ENCODE peak calls at places on chromosomes 11 and 22, in four cellular contexts. L, B, I and A are unnamed samples.
A peak's percentile ranks its signal among the peaks of the same experiment; 100 is the strongest.

GRCh38 chr22:26587991-26588613 is 1.8 kb downstream of the TPST2 start:
- DNase-seq in L (no peak), B (no peak), I (no peak), A (no peak)

GRCh38 chr11:114197799-114198500 is 98.2 kb upstream of the NNMT start:
- DNase-seq in L (no peak), B (peak; percentile 86), I (peak; percentile 82), A (peak; percentile 14)

GRCh38 chr22:37370306-37370979 is 56.8 kb downstream of the ELFN2 start:
- DNase-seq in L (no peak), B (no peak), I (no peak), A (no peak)

GRCh38 chr22:24521791-24522245 is 26.7 kb downstream of the UPB1 start:
- DNase-seq in L (no peak), B (peak; percentile 80), I (peak; percentile 53), A (peak; percentile 77)

GRCh38 chr11:117378966-117379865 is 51.6 kb downstream of the CEP164 start:
- DNase-seq in L (no peak), B (no peak), I (no peak), A (no peak)

GRCh38 chr11:34636127-34636526 is 15.2 kb downstream of the EHF start:
- DNase-seq in L (no peak), B (no peak), I (no peak), A (no peak)

GRCh38 chr22:37927129-37927936 is 21.2 kb downstream of the MICALL1 start:
- DNase-seq in L (no peak), B (no peak), I (no peak), A (no peak)

GRCh38 chr11:7606496-7606895 is 66.8 kb downstream of the CYB5R2 start:
- DNase-seq in L (no peak), B (no peak), I (no peak), A (no peak)

GRCh38 chr11:101127699-101128570 is 1.7 kb downstream of the PGR start:
- DNase-seq in L (no peak), B (peak; percentile 24), I (peak; percentile 9), A (no peak)

GRCh38 chr11:108199446-108200321 is 22.8 kb downstream of the NPAT start:
- DNase-seq in L (peak; percentile 30), B (no peak), I (peak; percentile 59), A (peak; percentile 97)

GRCh38 chr11:116536416-116536815 is 236.4 kb downstream of the BUD13 start:
- DNase-seq in L (no peak), B (no peak), I (no peak), A (no peak)

GRCh38 chr11:132943325-132943736 is 589.0 kb downstream of the OPCML start:
- DNase-seq in L (no peak), B (no peak), I (peak; percentile 14), A (peak; percentile 8)

GRCh38 chr22:23651676-23652075 is 19.6 kb upstream of the DRICH1 start:
- DNase-seq in L (no peak), B (no peak), I (no peak), A (no peak)

GRCh38 chr11:19853901-19854300 is 141.3 kb downstream of the NAV2 start:
- DNase-seq in L (no peak), B (no peak), I (no peak), A (no peak)

GRCh38 chr11:16986434-16987204 is 27.6 kb downstream of the PLEKHA7 start:
- DNase-seq in L (peak; percentile 57), B (peak; percentile 92), I (no peak), A (no peak)

GRCh38 chr11:68756171-68756766 is 4.9 kb upstream of the TESMIN start:
- DNase-seq in L (no peak), B (no peak), I (no peak), A (peak; percentile 21)

GRCh38 chr11:19432370-19433163 is 191.8 kb upstream of the E2F8 start:
- DNase-seq in L (no peak), B (peak; percentile 45), I (peak; percentile 92), A (peak; percentile 81)

GRCh38 chr11:61477734-61478148 is 30.8 kb upstream of the LRRC10B start:
- DNase-seq in L (peak; percentile 35), B (peak; percentile 35), I (peak; percentile 35), A (no peak)

GRCh38 chr11:75721852-75722668 is 4.4 kb downstream of the MOGAT2 start:
- DNase-seq in L (no peak), B (no peak), I (no peak), A (no peak)

GRCh38 chr11:123461164-123461563 is 31.1 kb downstream of the GRAMD1B start:
- DNase-seq in L (no peak), B (no peak), I (no peak), A (no peak)

GRCh38 chr11:65274734-65275682 is 13.2 kb downstream of the POLA2 start:
- DNase-seq in L (no peak), B (peak; percentile 83), I (peak; percentile 92), A (peak; percentile 74)

GRCh38 chr22:24060375-24060788 is 49.3 kb downstream of the CABIN1 start:
- DNase-seq in L (no peak), B (peak; percentile 55), I (peak; percentile 85), A (peak; percentile 44)

GRCh38 chr11:125592305-125593112 is at the start of gene STT3A:
- DNase-seq in L (peak; percentile 99), B (peak; percentile 100), I (peak; percentile 100), A (peak; percentile 100)

DNA sequence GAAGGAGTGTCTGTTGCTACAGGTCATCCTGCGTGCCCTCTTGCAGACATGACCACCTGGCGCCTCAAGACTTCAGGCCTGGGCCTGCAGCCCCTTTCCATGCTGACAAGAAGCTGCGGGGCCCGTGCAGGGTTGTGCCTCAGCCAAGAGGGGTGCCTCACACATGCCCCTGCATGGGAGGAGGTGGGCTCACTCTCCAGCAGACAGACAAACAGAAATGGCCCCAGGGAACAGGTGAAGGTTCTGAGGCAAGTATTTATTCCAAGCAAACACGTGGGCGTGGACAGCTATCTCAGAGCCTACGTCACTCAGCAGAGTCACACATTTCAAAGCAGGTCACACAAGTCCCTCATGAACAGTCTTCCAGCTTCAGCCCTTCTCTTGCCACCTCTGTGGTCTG is 5.9 kb upstream of the SYCE3 start:
- DNase-seq in L (peak; percentile 1), B (no peak), I (no peak), A (no peak)
- H3K27ac ChIP-seq in L (no peak overlapping the region), B (peak overlapping the region; percentile 47), I (no peak overlapping the region), A (no peak overlapping the region)

DNA sequence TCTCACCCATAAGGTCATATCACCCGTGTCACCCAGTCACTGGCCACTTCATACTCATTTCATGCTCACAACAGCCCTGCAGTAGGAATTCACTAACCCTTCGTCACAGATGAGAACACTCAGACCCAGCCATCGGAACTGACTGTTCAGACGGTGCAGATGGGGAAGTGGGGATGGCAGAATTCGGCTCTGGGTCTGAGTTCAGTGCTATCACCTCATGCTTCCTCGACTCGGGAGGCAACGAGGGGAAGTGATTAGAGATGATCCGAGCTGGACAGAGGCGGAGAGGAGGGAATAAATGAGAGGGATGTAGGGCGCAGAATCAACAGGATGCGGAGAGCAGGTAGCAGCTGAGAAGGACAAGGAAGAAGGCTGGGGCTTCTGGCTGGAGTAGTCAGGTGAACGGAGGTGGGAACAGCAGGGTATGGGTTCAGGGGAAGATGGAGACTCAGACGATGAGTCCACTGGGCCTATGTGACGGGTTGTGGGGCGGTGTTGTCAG is 4.7 kb downstream of the B3GNT6 start:
- DNase-seq in L (no peak), B (no peak), I (no peak), A (no peak)
- H3K4me3 ChIP-seq in L (no peak overlapping the region), B (no peak overlapping the region), I (no peak overlapping the region), A (no peak overlapping the region)

DNA sequence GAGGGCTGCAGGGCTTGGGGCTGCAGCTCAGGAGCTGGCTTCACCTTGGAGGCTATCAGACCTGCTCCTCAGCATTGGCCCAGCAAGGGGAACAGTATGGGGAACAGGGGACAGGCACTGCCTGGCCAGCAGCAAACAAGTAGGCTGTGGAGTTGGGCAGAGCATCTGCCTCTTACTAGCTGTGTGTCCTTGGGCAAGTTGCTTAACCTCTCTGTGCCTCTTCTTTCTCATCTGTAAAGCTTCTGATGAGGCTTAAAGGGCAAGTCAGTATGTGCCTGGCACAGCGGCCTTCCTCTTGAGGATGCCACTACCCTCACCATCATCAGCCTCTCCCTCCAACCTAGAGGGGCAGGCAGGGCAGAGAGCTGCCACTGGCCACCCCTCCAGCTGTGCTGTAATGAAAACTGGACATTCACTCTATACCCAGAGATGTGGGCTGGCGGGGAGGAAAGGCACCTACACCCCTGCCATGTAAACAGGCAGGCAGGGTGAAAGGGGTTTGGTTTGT is 7.5 kb upstream of the CDKN1C start:
- DNase-seq in L (no peak), B (no peak), I (no peak), A (no peak)
- H3K27ac ChIP-seq in L (no peak overlapping the region), B (peak overlapping the region; percentile 71), I (no peak overlapping the region), A (no peak overlapping the region)

DNA sequence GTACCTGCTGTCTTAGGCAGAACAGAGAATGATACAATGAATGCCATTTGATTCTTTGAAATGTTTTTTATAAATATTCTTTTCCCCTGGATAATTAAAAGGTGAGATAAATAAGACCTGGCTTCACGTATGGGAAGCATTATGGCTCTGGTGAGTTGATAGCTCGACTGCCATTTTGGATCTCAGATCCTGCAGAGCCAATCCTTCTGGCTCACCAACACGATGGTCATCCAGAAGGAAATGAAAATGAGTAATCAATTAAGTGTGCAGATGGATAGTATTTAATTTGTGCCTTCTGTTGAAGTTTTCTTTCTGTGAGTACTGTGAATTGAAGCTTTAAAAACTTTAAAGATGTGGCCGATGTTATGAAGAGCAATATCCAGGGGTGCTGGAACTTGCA is 2.7 kb downstream of the TNRC6B start:
- DNase-seq in L (no peak), B (no peak), I (no peak), A (no peak)
- H3K4me3 ChIP-seq in L (peak overlapping the region; percentile 7), B (no peak overlapping the region), I (no peak overlapping the region), A (peak overlapping the region; percentile 100)

GRCh38 chr11:129828301-129828836 is 12.7 kb downstream of the TMEM45B start:
- DNase-seq in L (no peak), B (peak; percentile 50), I (no peak), A (peak; percentile 81)
- H3K27ac ChIP-seq in L (no peak overlapping the region), B (peak overlapping the region; percentile 88), I (no peak overlapping the region), A (peak overlapping the region; percentile 95)